ENCODE peak calls at places on chromosomes 6 and 20, in nine cellular contexts. One of them, this sample, is unnamed.

GRCh38 chr6:72811971-72812421 is 190.1 kb downstream of the KCNQ5 start:
- DNase-seq in GM20000: no peak
- DNase-seq in Peyer's patch: no peak
- DNase-seq in fibroblast of mammary gland: peak; percentile 49
- DNase-seq in adrenal gland: no peak
- DNase-seq in foreskin fibroblast: peak; percentile 67
- DNase-seq in SK-N-SH: no peak
- DNase-seq in IMR-90: peak; percentile 50
- DNase-seq in heart right ventricle: no peak
- DNase-seq in this sample: no peak

GRCh38 chr6:22152871-22153270 is 144.0 kb downstream of the PRL start:
- DNase-seq in GM20000: no peak
- DNase-seq in Peyer's patch: no peak
- DNase-seq in fibroblast of mammary gland: no peak
- DNase-seq in adrenal gland: no peak
- DNase-seq in foreskin fibroblast: no peak
- DNase-seq in SK-N-SH: no peak
- DNase-seq in IMR-90: no peak
- DNase-seq in heart right ventricle: no peak
- DNase-seq in this sample: no peak

GRCh38 chr6:31075528-31075927 is 36.8 kb downstream of the C6orf15 start:
- DNase-seq in GM20000: no peak
- DNase-seq in Peyer's patch: no peak
- DNase-seq in fibroblast of mammary gland: peak; percentile 88
- DNase-seq in adrenal gland: no peak
- DNase-seq in foreskin fibroblast: peak; percentile 81
- DNase-seq in SK-N-SH: no peak
- DNase-seq in IMR-90: peak; percentile 90
- DNase-seq in heart right ventricle: no peak
- DNase-seq in this sample: no peak

GRCh38 chr6:145277358-145278097 is 457.8 kb downstream of the EPM2A start:
- DNase-seq in GM20000: no peak
- DNase-seq in Peyer's patch: no peak
- DNase-seq in fibroblast of mammary gland: no peak
- DNase-seq in adrenal gland: no peak
- DNase-seq in foreskin fibroblast: peak; percentile 7
- DNase-seq in SK-N-SH: no peak
- DNase-seq in IMR-90: no peak
- DNase-seq in heart right ventricle: peak; percentile 4
- DNase-seq in this sample: no peak

GRCh38 chr6:38715016-38715809 is at the start of gene DNAH8:
- DNase-seq in GM20000: peak; percentile 34
- DNase-seq in Peyer's patch: peak; percentile 48
- DNase-seq in fibroblast of mammary gland: no peak
- DNase-seq in adrenal gland: no peak
- DNase-seq in foreskin fibroblast: peak; percentile 30
- DNase-seq in SK-N-SH: peak; percentile 47
- DNase-seq in IMR-90: no peak
- DNase-seq in heart right ventricle: no peak
- DNase-seq in this sample: no peak

GRCh38 chr6:71028236-71028876 is 71.5 kb upstream of the B3GAT2 start:
- DNase-seq in GM20000: no peak
- DNase-seq in Peyer's patch: no peak
- DNase-seq in fibroblast of mammary gland: no peak
- DNase-seq in adrenal gland: no peak
- DNase-seq in foreskin fibroblast: no peak
- DNase-seq in SK-N-SH: no peak
- DNase-seq in IMR-90: no peak
- DNase-seq in heart right ventricle: no peak
- DNase-seq in this sample: no peak

GRCh38 chr20:44069203-44069931 is 117.6 kb downstream of the JPH2 start:
- DNase-seq in GM20000: peak; percentile 67
- DNase-seq in Peyer's patch: no peak
- DNase-seq in fibroblast of mammary gland: no peak
- DNase-seq in adrenal gland: no peak
- DNase-seq in foreskin fibroblast: no peak
- DNase-seq in SK-N-SH: no peak
- DNase-seq in IMR-90: no peak
- DNase-seq in heart right ventricle: no peak
- DNase-seq in this sample: no peak

GRCh38 chr6:164039954-164040375 is 625.4 kb downstream of the QKI start:
- DNase-seq in GM20000: no peak
- DNase-seq in Peyer's patch: no peak
- DNase-seq in fibroblast of mammary gland: peak; percentile 10
- DNase-seq in adrenal gland: peak; percentile 33
- DNase-seq in foreskin fibroblast: peak; percentile 2
- DNase-seq in SK-N-SH: no peak
- DNase-seq in IMR-90: no peak
- DNase-seq in heart right ventricle: no peak
- DNase-seq in this sample: peak; percentile 38

GRCh38 chr6:37077459-37078296 is 72.2 kb downstream of the FGD2 start:
- DNase-seq in GM20000: no peak
- DNase-seq in Peyer's patch: no peak
- DNase-seq in fibroblast of mammary gland: peak; percentile 97
- DNase-seq in adrenal gland: no peak
- DNase-seq in foreskin fibroblast: peak; percentile 99
- DNase-seq in SK-N-SH: peak; percentile 94
- DNase-seq in IMR-90: peak; percentile 95
- DNase-seq in heart right ventricle: peak; percentile 70
- DNase-seq in this sample: peak; percentile 57

GRCh38 chr20:37323985-37324384 is 22.0 kb upstream of the SRC start:
- DNase-seq in GM20000: no peak
- DNase-seq in Peyer's patch: no peak
- DNase-seq in fibroblast of mammary gland: peak; percentile 82
- DNase-seq in adrenal gland: no peak
- DNase-seq in foreskin fibroblast: peak; percentile 77
- DNase-seq in SK-N-SH: no peak
- DNase-seq in IMR-90: peak; percentile 92
- DNase-seq in heart right ventricle: no peak
- DNase-seq in this sample: no peak

GRCh38 chr6:142292191-142292924 is 9.4 kb upstream of the ADGRG6 start:
- DNase-seq in GM20000: no peak
- DNase-seq in Peyer's patch: no peak
- DNase-seq in fibroblast of mammary gland: no peak
- DNase-seq in adrenal gland: no peak
- DNase-seq in foreskin fibroblast: no peak
- DNase-seq in SK-N-SH: no peak
- DNase-seq in IMR-90: no peak
- DNase-seq in heart right ventricle: no peak
- DNase-seq in this sample: no peak

GRCh38 chr6:79630883-79631799 is at the start of gene SH3BGRL2:
- DNase-seq in GM20000: peak; percentile 78
- DNase-seq in Peyer's patch: peak; percentile 89
- DNase-seq in fibroblast of mammary gland: peak; percentile 52
- DNase-seq in adrenal gland: peak; percentile 71
- DNase-seq in foreskin fibroblast: peak; percentile 83
- DNase-seq in SK-N-SH: peak; percentile 95
- DNase-seq in IMR-90: peak; percentile 59
- DNase-seq in heart right ventricle: peak; percentile 77
- DNase-seq in this sample: peak; percentile 80

GRCh38 chr6:122495612-122496011 is 24.0 kb upstream of the SERINC1 start:
- DNase-seq in GM20000: peak; percentile 6
- DNase-seq in Peyer's patch: no peak
- DNase-seq in fibroblast of mammary gland: no peak
- DNase-seq in adrenal gland: no peak
- DNase-seq in foreskin fibroblast: no peak
- DNase-seq in SK-N-SH: no peak
- DNase-seq in IMR-90: no peak
- DNase-seq in heart right ventricle: no peak
- DNase-seq in this sample: no peak

GRCh38 chr20:58603656-58604184 is 47.4 kb upstream of the STX16 start:
- DNase-seq in GM20000: no peak
- DNase-seq in Peyer's patch: no peak
- DNase-seq in fibroblast of mammary gland: no peak
- DNase-seq in adrenal gland: no peak
- DNase-seq in foreskin fibroblast: peak; percentile 73
- DNase-seq in SK-N-SH: no peak
- DNase-seq in IMR-90: peak; percentile 61
- DNase-seq in heart right ventricle: no peak
- DNase-seq in this sample: no peak

GRCh38 chr6:170034294-170034693 is 256.6 kb downstream of the DLL1 start:
- DNase-seq in GM20000: no peak
- DNase-seq in Peyer's patch: peak; percentile 29
- DNase-seq in fibroblast of mammary gland: no peak
- DNase-seq in adrenal gland: no peak
- DNase-seq in foreskin fibroblast: no peak
- DNase-seq in SK-N-SH: no peak
- DNase-seq in IMR-90: no peak
- DNase-seq in heart right ventricle: no peak
- DNase-seq in this sample: no peak

GRCh38 chr20:2890743-2891142 is 17.5 kb downstream of the PTPRA start:
- DNase-seq in GM20000: no peak
- DNase-seq in Peyer's patch: no peak
- DNase-seq in fibroblast of mammary gland: peak; percentile 54
- DNase-seq in adrenal gland: no peak
- DNase-seq in foreskin fibroblast: peak; percentile 27
- DNase-seq in SK-N-SH: no peak
- DNase-seq in IMR-90: peak; percentile 19
- DNase-seq in heart right ventricle: no peak
- DNase-seq in this sample: no peak

GRCh38 chr20:2891343-2891742 is 18.1 kb downstream of the PTPRA start:
- DNase-seq in GM20000: no peak
- DNase-seq in Peyer's patch: no peak
- DNase-seq in fibroblast of mammary gland: no peak
- DNase-seq in adrenal gland: no peak
- DNase-seq in foreskin fibroblast: no peak
- DNase-seq in SK-N-SH: no peak
- DNase-seq in IMR-90: no peak
- DNase-seq in heart right ventricle: no peak
- DNase-seq in this sample: no peak

GRCh38 chr20:2889209-2889608 is 15.9 kb downstream of the PTPRA start:
- DNase-seq in GM20000: no peak
- DNase-seq in Peyer's patch: no peak
- DNase-seq in fibroblast of mammary gland: no peak
- DNase-seq in adrenal gland: no peak
- DNase-seq in foreskin fibroblast: no peak
- DNase-seq in SK-N-SH: no peak
- DNase-seq in IMR-90: no peak
- DNase-seq in heart right ventricle: no peak
- DNase-seq in this sample: no peak

GRCh38 chr20:2889797-2890196 is 16.5 kb downstream of the PTPRA start:
- DNase-seq in GM20000: no peak
- DNase-seq in Peyer's patch: no peak
- DNase-seq in fibroblast of mammary gland: no peak
- DNase-seq in adrenal gland: no peak
- DNase-seq in foreskin fibroblast: no peak
- DNase-seq in SK-N-SH: no peak
- DNase-seq in IMR-90: no peak
- DNase-seq in heart right ventricle: no peak
- DNase-seq in this sample: no peak

GRCh38 chr20:2887715-2888114 is 14.4 kb downstream of the PTPRA start:
- DNase-seq in GM20000: no peak
- DNase-seq in Peyer's patch: no peak
- DNase-seq in fibroblast of mammary gland: no peak
- DNase-seq in adrenal gland: no peak
- DNase-seq in foreskin fibroblast: no peak
- DNase-seq in SK-N-SH: no peak
- DNase-seq in IMR-90: no peak
- DNase-seq in heart right ventricle: no peak
- DNase-seq in this sample: no peak
- TF ChIP-seq CTCF in GM20000: no peak
- TF ChIP-seq CTCF in Peyer's patch: no peak
- TF ChIP-seq CTCF in fibroblast of mammary gland: no peak
- TF ChIP-seq CTCF in adrenal gland: no peak
- TF ChIP-seq CTCF in foreskin fibroblast: no peak
- TF ChIP-seq CTCF in SK-N-SH: no peak
- TF ChIP-seq CTCF in IMR-90: no peak
- TF ChIP-seq CTCF in heart right ventricle: no peak
- TF ChIP-seq CTCF in this sample: no peak

DNA sequence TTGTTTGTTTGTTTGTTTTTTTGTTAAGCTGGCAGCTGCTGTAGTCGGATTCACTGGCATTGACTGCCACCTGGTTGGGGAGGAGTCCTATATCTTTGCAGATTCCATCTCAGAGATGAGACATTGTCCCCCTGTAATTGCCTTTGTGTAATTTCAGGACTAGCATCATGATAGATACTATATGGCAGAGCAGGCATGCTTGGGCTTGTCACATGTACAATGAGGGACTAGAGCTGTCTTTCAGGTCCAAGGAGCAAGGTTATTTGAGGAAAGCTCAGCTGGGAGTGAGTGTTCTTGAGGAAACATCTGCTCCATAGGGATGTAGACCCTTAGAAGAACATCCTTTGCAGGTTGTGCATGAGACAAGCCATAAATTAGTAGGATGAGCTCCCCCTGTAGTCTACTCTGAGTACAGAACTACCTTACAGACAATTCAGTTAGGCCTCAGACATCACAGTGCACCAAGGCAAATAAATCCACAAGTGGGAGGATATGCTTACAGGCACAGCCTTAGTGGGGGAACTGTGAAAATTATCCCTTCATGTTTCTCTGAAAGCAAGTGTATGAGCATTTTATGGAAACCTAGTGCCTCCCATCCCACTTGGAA is 62.1 kb downstream of the BMP2 start:
- DNase-seq in GM20000: no peak
- DNase-seq in Peyer's patch: no peak
- DNase-seq in fibroblast of mammary gland: peak; percentile 1
- DNase-seq in adrenal gland: no peak
- DNase-seq in foreskin fibroblast: peak; percentile 3
- DNase-seq in SK-N-SH: no peak
- DNase-seq in IMR-90: peak; percentile 1
- DNase-seq in heart right ventricle: no peak
- DNase-seq in this sample: no peak
- TF ChIP-seq CTCF in GM20000: no peak
- TF ChIP-seq CTCF in Peyer's patch: no peak
- TF ChIP-seq CTCF in fibroblast of mammary gland: no peak
- TF ChIP-seq CTCF in adrenal gland: no peak
- TF ChIP-seq CTCF in foreskin fibroblast: no peak
- TF ChIP-seq CTCF in SK-N-SH: peak; percentile 17
- TF ChIP-seq CTCF in IMR-90: no peak
- TF ChIP-seq CTCF in heart right ventricle: no peak
- TF ChIP-seq CTCF in this sample: no peak

DNA sequence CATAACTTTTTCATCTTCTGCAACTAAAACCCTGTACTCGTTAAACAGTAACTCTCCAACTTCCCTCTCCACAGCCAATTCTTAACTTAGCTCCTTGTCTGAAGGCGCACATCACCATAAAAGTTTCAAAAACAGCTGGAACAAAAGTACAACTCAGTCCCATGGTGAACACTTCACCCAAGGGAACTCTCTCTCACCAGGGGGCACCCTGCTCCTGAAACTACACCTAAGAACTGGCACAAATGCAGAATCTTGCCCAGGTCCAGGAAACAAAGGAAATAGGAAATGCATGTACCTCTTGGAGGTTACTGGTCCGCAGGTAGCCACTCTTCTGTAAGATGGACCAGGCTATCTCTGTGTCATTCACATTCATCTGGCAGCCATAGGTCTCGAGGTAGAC is 6.6 kb downstream of the CDK5RAP1 start:
- DNase-seq in GM20000: no peak
- DNase-seq in Peyer's patch: no peak
- DNase-seq in fibroblast of mammary gland: no peak
- DNase-seq in adrenal gland: no peak
- DNase-seq in foreskin fibroblast: peak; percentile 30
- DNase-seq in SK-N-SH: no peak
- DNase-seq in IMR-90: no peak
- DNase-seq in heart right ventricle: no peak
- DNase-seq in this sample: no peak
- TF ChIP-seq CTCF in GM20000: no peak
- TF ChIP-seq CTCF in Peyer's patch: no peak
- TF ChIP-seq CTCF in fibroblast of mammary gland: peak; percentile 12
- TF ChIP-seq CTCF in adrenal gland: no peak
- TF ChIP-seq CTCF in foreskin fibroblast: no peak
- TF ChIP-seq CTCF in SK-N-SH: no peak
- TF ChIP-seq CTCF in IMR-90: peak; percentile 11
- TF ChIP-seq CTCF in heart right ventricle: no peak
- TF ChIP-seq CTCF in this sample: no peak

GRCh38 chr6:36052092-36052491 is 24.5 kb downstream of the MAPK14 start:
- DNase-seq in GM20000: no peak
- DNase-seq in Peyer's patch: no peak
- DNase-seq in fibroblast of mammary gland: peak; percentile 61
- DNase-seq in adrenal gland: no peak
- DNase-seq in foreskin fibroblast: peak; percentile 56
- DNase-seq in SK-N-SH: no peak
- DNase-seq in IMR-90: no peak
- DNase-seq in heart right ventricle: no peak
- DNase-seq in this sample: no peak
- TF ChIP-seq CTCF in GM20000: no peak
- TF ChIP-seq CTCF in Peyer's patch: no peak
- TF ChIP-seq CTCF in fibroblast of mammary gland: no peak
- TF ChIP-seq CTCF in adrenal gland: no peak
- TF ChIP-seq CTCF in foreskin fibroblast: no peak
- TF ChIP-seq CTCF in SK-N-SH: no peak
- TF ChIP-seq CTCF in IMR-90: no peak
- TF ChIP-seq CTCF in heart right ventricle: no peak
- TF ChIP-seq CTCF in this sample: no peak

This sample was measured in lung.